ENCODE peak calls at places on chromosomes 7 and 10, in nine cellular contexts. B is CD8-positive, alpha-beta memory T cell; K is fibroblast of lung; Q is HepG2; D is heart right ventricle; L is lung; P is right lobe of liver; M is thyroid gland; O is GM23338. H is an unnamed sample.

GRCh38 chr7:107381453-107381852 is 88.4 kb upstream of the GPR22 start:
- DNase-seq in B (no peak), K (no peak), Q (no peak), D (no peak), L (no peak), P (no peak), M (no peak), O (no peak), H (no peak)

GRCh38 chr7:149883049-149883439 is 9.3 kb downstream of the ATP6V0E2 start:
- DNase-seq in B (no peak), K (no peak), Q (no peak), D (no peak), L (no peak), P (no peak), M (no peak), O (no peak), H (no peak)

GRCh38 chr10:44947356-44948152 is 12.0 kb upstream of the RASSF4 start:
- DNase-seq in B (no peak), K (no peak), Q (no peak), D (no peak), L (no peak), P (no peak), M (peak; percentile 39), O (no peak), H (no peak)

GRCh38 chr7:99090811-99091582 is 52.9 kb downstream of the SMURF1 start:
- DNase-seq in B (no peak), K (peak; percentile 62), Q (no peak), D (no peak), L (no peak), P (no peak), M (no peak), O (no peak), H (no peak)

GRCh38 chr7:30526163-30526562 is 21.5 kb upstream of the GGCT start:
- DNase-seq in B (no peak), K (no peak), Q (no peak), D (no peak), L (no peak), P (no peak), M (no peak), O (peak; percentile 48), H (no peak)

GRCh38 chr7:11120675-11121220 is 147.1 kb downstream of the PHF14 start:
- DNase-seq in B (no peak), K (no peak), Q (no peak), D (no peak), L (no peak), P (no peak), M (no peak), O (no peak), H (no peak)

GRCh38 chr7:21641546-21641945 is 98.7 kb downstream of the DNAH11 start:
- DNase-seq in B (no peak), K (peak; percentile 16), Q (no peak), D (no peak), L (no peak), P (no peak), M (no peak), O (no peak), H (no peak)

GRCh38 chr7:111329367-111330234 is 232.7 kb downstream of the IMMP2L start:
- DNase-seq in B (no peak), K (peak; percentile 1), Q (no peak), D (no peak), L (no peak), P (no peak), M (no peak), O (peak; percentile 5), H (no peak)

GRCh38 chr7:128217030-128217805 is 23.9 kb upstream of the LEP start:
- DNase-seq in B (no peak), K (peak; percentile 90), Q (no peak), D (no peak), L (peak; percentile 42), P (peak; percentile 45), M (no peak), O (peak; percentile 61), H (no peak)

GRCh38 chr7:48144291-48144768 is 26.9 kb upstream of the ABCA13 start:
- DNase-seq in B (no peak), K (no peak), Q (peak; percentile 95), D (no peak), L (no peak), P (no peak), M (no peak), O (no peak), H (no peak)

GRCh38 chr7:69038915-69039314 is 559.4 kb upstream of the AUTS2 start:
- DNase-seq in B (no peak), K (no peak), Q (no peak), D (no peak), L (no peak), P (no peak), M (no peak), O (no peak), H (no peak)

GRCh38 chr7:2662273-2663120 is 25.5 kb upstream of the AMZ1 start:
- DNase-seq in B (no peak), K (no peak), Q (no peak), D (no peak), L (no peak), P (no peak), M (no peak), O (no peak), H (no peak)

GRCh38 chr7:69738396-69738889 is 140.2 kb downstream of the AUTS2 start:
- DNase-seq in B (no peak), K (peak; percentile 74), Q (no peak), D (no peak), L (no peak), P (no peak), M (no peak), O (peak; percentile 43), H (no peak)

GRCh38 chr10:91596821-91597396 is 36.0 kb downstream of the PPP1R3C start:
- DNase-seq in B (no peak), K (peak; percentile 84), Q (no peak), D (no peak), L (no peak), P (no peak), M (no peak), O (no peak), H (no peak)

GRCh38 chr7:29139191-29139590 is 7.1 kb downstream of the CPVL start:
- DNase-seq in B (no peak), K (peak; percentile 75), Q (no peak), D (no peak), L (no peak), P (no peak), M (no peak), O (no peak), H (no peak)

DNA sequence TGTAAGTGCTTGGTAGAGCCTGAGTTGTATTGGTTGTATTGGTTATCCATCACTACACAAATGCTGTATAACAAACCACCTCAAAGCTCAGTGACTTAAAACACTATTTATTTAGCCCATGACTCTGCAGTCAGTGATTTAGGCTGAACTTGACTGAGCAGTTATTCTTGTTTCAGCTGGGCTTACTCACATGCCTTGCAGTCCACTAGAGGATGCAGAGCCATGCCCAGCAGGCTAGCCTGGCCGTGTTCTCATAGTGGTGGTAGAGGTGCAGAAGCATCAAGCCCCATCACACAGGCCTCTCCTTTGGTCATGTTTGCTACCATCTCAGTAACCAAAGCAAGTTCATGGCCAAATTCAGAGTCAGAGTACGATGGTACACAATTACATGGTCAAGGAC is 43.9 kb downstream of the LUC7L2 start:
- DNase-seq in B (no peak), K (no peak), Q (no peak), D (no peak), L (no peak), P (no peak), M (peak; percentile 88), O (no peak), H (no peak)
- H3K36me3 ChIP-seq in B (peaks cover 55% of the 10 kb centered on the region), K (peaks cover 13% of the 10 kb centered on the region), Q (peaks cover 24% of the 10 kb centered on the region), D (peaks cover 100% of the 10 kb centered on the region), L (peaks cover 38% of the 10 kb centered on the region), P (no peaks in the 10 kb centered on the region), M (peaks cover 70% of the 10 kb centered on the region), O (peaks cover 53% of the 10 kb centered on the region), H (peaks cover 100% of the 10 kb centered on the region)

GRCh38 chr10:14603539-14604102 is 171.1 kb downstream of the FAM107B start:
- DNase-seq in B (peak; percentile 55), K (no peak), Q (no peak), D (peak; percentile 15), L (no peak), P (no peak), M (peak; percentile 18), O (peak; percentile 41), H (no peak)

GRCh38 chr10:14606633-14607032 is 168.1 kb downstream of the FAM107B start:
- DNase-seq in B (no peak), K (no peak), Q (no peak), D (no peak), L (no peak), P (no peak), M (no peak), O (no peak), H (no peak)

GRCh38 chr10:14602807-14603538 is 171.7 kb downstream of the FAM107B start:
- DNase-seq in B (no peak), K (no peak), Q (no peak), D (no peak), L (no peak), P (no peak), M (no peak), O (peak; percentile 27), H (no peak)

GRCh38 chr10:14604181-14605142 is 170.2 kb downstream of the FAM107B start:
- DNase-seq in B (peak; percentile 81), K (peak; percentile 67), Q (no peak), D (peak; percentile 90), L (peak; percentile 80), P (peak; percentile 88), M (peak; percentile 77), O (peak; percentile 74), H (peak; percentile 90)

DNA sequence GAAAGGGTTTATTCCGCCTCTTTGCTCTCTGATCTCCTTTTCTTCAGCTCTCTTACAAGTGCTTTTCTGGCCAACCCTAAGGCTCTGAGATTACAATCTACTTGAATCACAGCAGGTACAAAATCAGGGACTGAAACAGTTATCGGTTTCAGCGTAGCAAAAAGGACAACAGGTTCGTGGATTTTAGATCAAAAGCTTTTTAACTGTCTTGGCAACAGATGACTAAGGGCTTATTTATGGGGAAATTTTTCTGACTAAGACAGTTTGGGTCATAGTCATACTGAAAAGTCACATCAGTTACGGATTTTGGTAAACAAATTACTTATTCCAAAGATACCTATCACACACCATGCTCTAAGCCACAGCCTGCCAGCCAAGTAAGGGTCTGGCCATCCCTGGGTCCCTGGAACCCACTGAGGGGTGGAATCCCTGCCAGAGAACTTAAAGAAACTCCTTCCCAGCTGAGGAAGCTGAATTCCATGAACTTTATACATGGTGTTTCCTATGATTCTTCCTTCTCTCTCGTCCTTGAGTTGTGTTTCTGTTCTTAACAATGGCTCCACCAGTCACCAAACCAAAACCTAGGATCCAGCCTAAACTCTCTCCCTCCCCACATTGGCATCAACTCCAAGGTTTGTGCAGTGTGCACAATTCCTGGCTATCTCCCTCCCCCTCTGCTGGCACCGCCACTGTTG is 169.3 kb downstream of the FAM107B start:
- DNase-seq in B (peak; percentile 66), K (peak; percentile 66), Q (peak; percentile 44), D (no peak), L (no peak), P (no peak), M (no peak), O (peak; percentile 14), H (no peak)
- H3K4me3 ChIP-seq in B (peak overlapping the region; percentile 62), K (peak overlapping the region; percentile 57), Q (peak overlapping the region; percentile 74), D (peak overlapping the region; percentile 65), L (no peak overlapping the region), P (no peak overlapping the region), M (peak overlapping the region; percentile 43), O (peak overlapping the region; percentile 73), H (peak overlapping the region; percentile 78)

GRCh38 chr10:103120977-103121735 is 71.9 kb downstream of the NT5C2 start:
- DNase-seq in B (no peak), K (no peak), Q (peak; percentile 92), D (no peak), L (no peak), P (no peak), M (no peak), O (no peak), H (no peak)
- H3K27ac ChIP-seq in B (no peak overlapping the region), K (no peak overlapping the region), Q (peak overlapping the region; percentile 60), D (no peak overlapping the region), L (no peak overlapping the region), P (peak overlapping the region; percentile 96), M (peak overlapping the region; percentile 92), O (peak overlapping the region; percentile 36), H (peak overlapping the region; percentile 10)

GRCh38 chr7:138849701-138850100 is 51.7 kb upstream of the ATP6V0A4 start:
- DNase-seq in B (no peak), K (no peak), Q (no peak), D (no peak), L (no peak), P (no peak), M (no peak), O (no peak), H (no peak)
- H3K36me3 ChIP-seq in B (no peaks in the 10 kb centered on the region), K (no peaks in the 10 kb centered on the region), Q (no peaks in the 10 kb centered on the region), D (peaks cover 18% of the 10 kb centered on the region), L (peaks cover 9% of the 10 kb centered on the region), P (no peaks in the 10 kb centered on the region), M (no peaks in the 10 kb centered on the region), O (peaks cover 16% of the 10 kb centered on the region), H (no peaks in the 10 kb centered on the region)